ENCODE peak calls at places on chromosome 2, in eight cellular contexts. K, W, U, J, M, Z, I and C are unnamed samples.

GRCh38 chr2:102258386-102259074 is 52.8 kb upstream of the IL1RL1 start:
- DNase-seq in W (no peak), J (no peak), U (peak; percentile 96), M (no peak), I (no peak), K (no peak), Z (no peak), C (no peak)

GRCh38 chr2:234735829-234736228 is 216.0 kb upstream of the SH3BP4 start:
- DNase-seq in M (no peak), J (no peak), K (no peak), Z (no peak), W (no peak), U (no peak), I (no peak), C (no peak)

GRCh38 chr2:150191349-150191748 is 296.1 kb downstream of the RND3 start:
- DNase-seq in J (no peak), I (no peak), W (no peak), M (no peak), K (no peak), Z (no peak), U (peak; percentile 80), C (no peak)

GRCh38 chr2:49643149-49643548 is 488.8 kb upstream of the FSHR start:
- DNase-seq in K (no peak), M (no peak), I (no peak), J (no peak), Z (no peak), U (no peak), W (no peak), C (no peak)

GRCh38 chr2:73037947-73038585 is 33.4 kb downstream of the SFXN5 start:
- DNase-seq in U (no peak), J (no peak), M (no peak), I (no peak), K (no peak), Z (no peak), W (no peak), C (no peak)

GRCh38 chr2:203591642-203592041 is 56.5 kb upstream of the RAPH1 start:
- DNase-seq in M (no peak), K (peak; percentile 16), U (peak; percentile 54), I (no peak), Z (no peak), J (no peak), W (no peak), C (no peak)

GRCh38 chr2:9394816-9395215 is 28.5 kb downstream of the ITGB1BP1 start:
- DNase-seq in U (no peak), K (no peak), M (no peak), I (no peak), W (peak; percentile 79), Z (no peak), J (no peak), C (no peak)

GRCh38 chr2:163656622-163657021 is 79.2 kb downstream of the FIGN start:
- DNase-seq in Z (no peak), M (no peak), J (no peak), U (peak; percentile 36), K (no peak), I (no peak), W (no peak), C (no peak)

GRCh38 chr2:145066795-145067194 is 546.9 kb upstream of the ZEB2 start:
- DNase-seq in J (no peak), W (no peak), I (no peak), Z (no peak), K (no peak), M (no peak), U (no peak), C (no peak)

GRCh38 chr2:29733945-29734344 is 187.4 kb downstream of the ALK start:
- DNase-seq in U (no peak), K (no peak), J (no peak), M (no peak), I (no peak), W (no peak), Z (no peak), C (no peak)

GRCh38 chr2:10931710-10932255 is 20.0 kb downstream of the KCNF1 start:
- DNase-seq in I (no peak), W (peak; percentile 63), Z (no peak), K (no peak), M (no peak), J (no peak), U (peak; percentile 87), C (no peak)

GRCh38 chr2:116747103-116747502 is 1067.4 kb upstream of the DDX18 start:
- DNase-seq in K (no peak), I (no peak), W (no peak), Z (no peak), M (no peak), J (no peak), U (no peak), C (no peak)

GRCh38 chr2:100104718-100105677 is 37.4 kb downstream of the AFF3 start:
- DNase-seq in I (no peak), M (peak; percentile 29), J (peak; percentile 16), Z (peak; percentile 50), W (no peak), K (no peak), U (peak; percentile 14), C (peak; percentile 33)

GRCh38 chr2:153766415-153766814 is 105.3 kb upstream of the GALNT13 start:
- DNase-seq in K (no peak), U (no peak), W (no peak), Z (no peak), I (no peak), M (no peak), J (no peak), C (no peak)

DNA sequence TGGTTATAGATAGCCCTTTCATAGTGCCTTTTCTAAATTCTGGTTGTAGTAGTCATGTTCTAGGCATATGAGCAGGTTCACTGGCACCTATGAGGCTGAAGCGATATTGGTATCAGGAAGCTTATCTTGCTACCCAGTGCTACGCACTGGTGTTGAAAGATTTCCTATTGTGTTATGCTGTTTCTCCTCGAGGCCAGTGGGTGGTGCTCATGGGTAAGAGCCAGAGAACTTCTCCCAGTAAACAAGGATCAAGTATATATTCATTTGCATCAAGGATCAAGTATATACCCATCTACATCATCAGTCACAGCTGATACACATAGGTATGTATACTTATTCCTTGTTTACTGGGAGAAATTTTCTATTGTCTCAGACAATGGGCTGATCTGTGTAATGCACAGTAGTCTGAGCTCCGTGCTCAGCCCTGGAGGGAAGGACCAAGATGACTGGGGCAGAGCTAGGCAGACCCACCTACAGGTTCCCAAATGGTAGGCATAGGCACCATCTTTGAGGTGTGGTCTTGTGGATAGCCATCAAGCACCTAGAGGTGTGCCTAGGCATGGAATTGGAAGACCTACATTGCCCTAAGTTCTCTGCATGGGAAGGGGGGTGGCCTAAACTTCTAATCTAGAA is 101.2 kb upstream of the GALNT13 start:
- DNase-seq in I (no peak), U (no peak), J (no peak), W (no peak), Z (no peak), K (no peak), M (no peak), C (no peak)
- TF ChIP-seq CTCF in I (no peak), U (no peak), J (no peak), W (peak; percentile 18), Z (no peak), K (no peak), M (no peak), C (no peak)

DNA sequence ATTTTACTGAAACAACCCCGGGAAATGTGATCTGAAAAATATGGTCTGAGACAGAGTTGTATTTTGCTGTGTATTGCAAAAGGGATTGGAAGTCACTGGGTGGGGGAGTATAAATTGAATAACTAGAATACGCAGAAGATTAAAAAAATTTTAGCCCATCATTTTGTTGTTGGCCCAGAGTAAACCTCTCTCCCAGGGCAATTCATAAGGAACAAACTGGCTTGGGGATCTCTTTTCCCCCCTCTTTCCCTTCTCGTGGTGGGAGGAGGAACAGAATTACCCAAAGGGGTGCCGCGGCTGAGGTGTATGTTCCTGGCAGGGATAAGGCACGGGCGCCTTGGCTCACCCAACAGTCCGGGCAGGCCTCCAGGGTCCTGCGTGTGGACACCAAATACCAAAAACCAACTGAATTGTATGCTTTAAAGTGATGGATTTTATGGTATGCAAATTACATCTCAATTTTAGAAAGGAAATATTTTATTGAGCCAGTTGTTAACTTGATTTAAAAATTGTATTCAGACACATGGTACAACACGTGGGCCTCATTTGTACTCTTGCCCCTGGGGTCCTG is 121.2 kb upstream of the SPRED2 start:
- DNase-seq in M (peak; percentile 34), U (no peak), J (no peak), W (no peak), Z (no peak), K (no peak), I (no peak), C (no peak)
- TF ChIP-seq CTCF in M (no peak), U (no peak), J (no peak), W (peak; percentile 49), Z (no peak), K (no peak), I (no peak), C (no peak)

GRCh38 chr2:220894069-220894468 is 678.0 kb downstream of the EPHA4 start:
- DNase-seq in Z (no peak), J (no peak), K (no peak), M (no peak), I (no peak), W (no peak), U (peak; percentile 21), C (no peak)
- TF ChIP-seq CTCF in Z (no peak), J (no peak), K (no peak), M (no peak), I (no peak), W (no peak), U (no peak), C (no peak)

DNA sequence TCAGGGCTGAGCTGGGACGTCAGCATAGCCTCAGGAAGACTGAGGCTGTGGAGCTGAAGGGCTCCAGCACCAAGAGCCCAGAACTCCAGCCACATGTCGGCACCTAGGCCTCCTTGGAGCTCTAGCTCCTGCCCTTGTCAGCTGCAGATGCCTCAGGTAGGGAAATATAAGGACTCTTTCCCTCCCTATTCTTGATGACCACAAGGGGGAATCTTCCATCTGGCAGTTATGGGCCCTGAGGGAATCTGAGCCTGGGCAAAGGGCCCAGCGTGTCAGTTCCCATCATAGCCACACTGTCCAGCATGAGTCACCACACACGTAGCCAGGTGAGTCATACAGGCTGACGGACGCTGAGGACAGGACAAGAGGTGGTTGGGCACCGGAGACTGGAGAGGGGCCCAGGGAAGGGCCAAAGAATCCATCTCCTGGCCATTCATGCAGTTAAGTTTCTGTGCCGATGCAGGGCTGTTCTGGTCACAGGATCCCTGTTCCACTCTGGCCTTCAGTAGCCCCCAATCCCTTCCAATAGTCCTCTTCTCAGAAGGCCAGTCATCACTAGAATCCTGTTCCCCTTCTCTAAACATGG is 1.8 kb downstream of the MPV17 start:
- DNase-seq in I (no peak), M (peak; percentile 64), J (peak; percentile 86), U (peak; percentile 97), K (no peak), W (no peak), Z (no peak), C (no peak)
- TF ChIP-seq CTCF in I (no peak), M (no peak), J (peak; percentile 71), U (peak; percentile 68), K (no peak), W (peak; percentile 76), Z (no peak), C (no peak)

DNA sequence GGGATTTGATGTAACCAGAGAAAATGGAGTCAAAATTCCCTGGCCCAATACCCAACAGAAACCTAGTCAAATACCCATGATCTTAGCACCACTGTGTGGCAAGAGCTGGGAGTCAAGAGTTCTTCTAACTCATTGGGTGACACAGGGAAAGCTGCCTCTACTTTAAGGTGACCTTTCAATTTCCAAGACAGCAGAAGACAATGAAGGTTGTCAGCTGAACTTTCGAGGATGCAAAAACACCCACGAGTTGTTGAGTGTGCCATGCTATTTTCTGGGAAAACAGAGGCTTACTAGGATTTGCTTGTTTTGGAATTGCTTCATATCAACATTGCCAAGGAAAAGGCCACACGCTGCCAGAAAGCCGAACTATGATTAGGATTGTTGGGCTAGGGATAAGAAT is 61.6 kb upstream of the CYRIA start:
- DNase-seq in K (no peak), W (no peak), U (peak; percentile 11), J (no peak), I (no peak), Z (no peak), M (peak; percentile 44), C (no peak)
- TF ChIP-seq CTCF in K (no peak), W (peak; percentile 46), U (peak; percentile 29), J (no peak), I (no peak), Z (no peak), M (no peak), C (no peak)